ENCODE peak calls at places on chromosome 13, in five cellular contexts. Z, T, Q, E and F are unnamed samples.

GRCh38 chr13:89687066-89687465 is 1660.4 kb upstream of the MIR17HG start:
- DNase-seq in Z (peak), Q (no peak), T (no peak), E (no peak), F (no peak)

GRCh38 chr13:24684600-24684998 is 4.4 kb downstream of the ATP12A start:
- DNase-seq in E (no peak), Q (no peak), T (no peak), Z (peak), F (no peak)

GRCh38 chr13:42396501-42396900 is 124.5 kb downstream of the AKAP11 start:
- DNase-seq in Z (no peak), Q (no peak), E (no peak), T (no peak), F (no peak)

GRCh38 chr13:36282818-36283432 is 14.7 kb downstream of the CCDC169 start:
- DNase-seq in Z (peak), T (peak), E (peak), Q (peak), F (no peak)

GRCh38 chr13:90680826-90681225 is 666.7 kb upstream of the MIR17HG start:
- DNase-seq in Q (no peak), T (no peak), E (no peak), Z (no peak), F (no peak)

GRCh38 chr13:30818323-30818960 is 83.1 kb downstream of the ALOX5AP start:
- DNase-seq in E (peak), Z (peak), Q (no peak), T (peak), F (no peak)

GRCh38 chr13:63124863-63125262 is 1709.2 kb upstream of the PCDH20 start:
- DNase-seq in Q (no peak), E (peak), T (peak), Z (peak), F (no peak)

GRCh38 chr13:33284916-33285315 is 639 bp downstream of the STARD13 start:
- DNase-seq in T (no peak), Q (no peak), E (no peak), Z (peak), F (no peak)

GRCh38 chr13:110616103-110617101 is 1.1 kb downstream of the NAXD start:
- DNase-seq in Q (no peak), T (peak), Z (peak), E (no peak), F (no peak)

GRCh38 chr13:80903911-80904310 is 563.0 kb upstream of the SPRY2 start:
- DNase-seq in Z (peak), T (no peak), Q (no peak), E (no peak), F (no peak)

GRCh38 chr13:81686877-81687276 is 1346.0 kb upstream of the SPRY2 start:
- DNase-seq in E (peak), Z (peak), Q (no peak), T (peak), F (no peak)

GRCh38 chr13:48265217-48265815 is 32.3 kb downstream of the ITM2B start:
- DNase-seq in E (no peak), Q (no peak), T (no peak), Z (no peak), F (no peak)

GRCh38 chr13:50226515-50227147 is 211.4 kb downstream of the KCNRG start:
- DNase-seq in Z (no peak), T (no peak), Q (no peak), E (no peak), F (no peak)

GRCh38 chr13:99266827-99267226 is 8.6 kb upstream of the GPR18 start:
- DNase-seq in E (no peak), Z (no peak), T (no peak), Q (no peak), F (no peak)

GRCh38 chr13:102651392-102651791 is 43.5 kb downstream of the METTL21C start:
- DNase-seq in T (peak), Z (peak), Q (no peak), E (no peak), F (no peak)

GRCh38 chr13:74891610-74892009 is 590.4 kb downstream of the TBC1D4 start:
- DNase-seq in Z (peak), Q (peak), T (peak), E (no peak), F (no peak)

DNA sequence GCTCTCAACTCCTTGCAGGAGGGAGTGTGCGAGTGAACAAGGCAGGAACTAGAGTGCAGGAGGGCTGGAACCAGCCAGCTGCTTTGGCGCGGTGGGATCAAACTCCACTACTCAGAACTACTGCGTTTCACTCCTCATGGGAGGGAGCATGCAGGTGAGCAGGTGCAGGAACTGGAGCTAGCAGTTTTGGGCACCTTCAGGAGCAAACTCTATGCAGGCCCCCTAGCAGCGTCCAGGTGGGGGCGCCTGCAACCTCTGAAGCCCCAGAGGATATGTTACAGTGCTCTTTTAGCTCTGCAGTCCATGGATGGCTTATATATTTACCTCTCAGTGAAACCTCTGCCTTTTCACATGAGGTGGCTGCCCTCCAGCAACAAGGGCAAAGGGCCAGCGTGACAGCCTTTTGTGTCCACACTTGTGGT is 1303.4 kb downstream of the PCDH9 start:
- DNase-seq in T (peak), Z (no peak), Q (no peak), E (peak), F (no peak)
- TF ChIP-seq CTCF in T (peak), Z (peak), Q (peak), E (peak), F (peak)

DNA sequence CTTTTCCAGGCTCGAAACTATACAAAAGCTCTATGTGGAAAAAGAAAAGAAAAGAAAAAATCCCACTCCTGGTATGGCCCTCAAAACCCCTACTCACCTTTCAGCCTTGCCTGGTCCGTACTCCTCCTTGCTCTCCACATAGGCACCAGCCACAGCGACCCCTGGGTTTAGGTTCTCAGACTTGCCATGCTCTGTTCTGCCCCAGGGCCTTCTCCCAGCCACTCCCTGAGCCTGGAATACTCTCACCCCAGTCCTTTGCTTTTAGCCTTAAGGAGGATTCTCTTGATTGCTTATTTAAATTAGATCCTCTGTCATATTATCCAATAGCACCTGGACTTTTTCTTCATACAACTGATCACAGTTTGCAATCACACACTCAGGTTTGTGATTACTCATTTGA is 522.5 kb downstream of the DIAPH3 start:
- DNase-seq in E (no peak), Q (no peak), T (no peak), Z (no peak), F (no peak)
- TF ChIP-seq CTCF in E (no peak), Q (no peak), T (no peak), Z (no peak), F (no peak)

GRCh38 chr13:109496216-109496615 is 290.2 kb downstream of the IRS2 start:
- DNase-seq in E (no peak), T (peak), Z (no peak), Q (no peak), F (no peak)

GRCh38 chr13:109494955-109495354 is 291.4 kb downstream of the IRS2 start:
- DNase-seq in Q (no peak), T (peak), E (no peak), Z (peak), F (no peak)

GRCh38 chr13:109497917-109498316 is 288.5 kb downstream of the IRS2 start:
- DNase-seq in E (no peak), T (no peak), Q (no peak), Z (no peak), F (no peak)

GRCh38 chr13:109500146-109500773 is 286.1 kb downstream of the IRS2 start:
- DNase-seq in Z (peak), Q (no peak), T (peak), E (peak), F (no peak)
- TF ChIP-seq CTCF in Z (peak), Q (no peak), T (no peak), E (no peak), F (peak)

GRCh38 chr13:72781461-72782439 is at the start of the genes DIS3 and PIBF1:
- DNase-seq in Z (peak), T (peak), Q (peak), E (peak), F (peak)
- TF ChIP-seq CTCF in Z (no peak), T (peak), Q (peak), E (no peak), F (peak)

DNA sequence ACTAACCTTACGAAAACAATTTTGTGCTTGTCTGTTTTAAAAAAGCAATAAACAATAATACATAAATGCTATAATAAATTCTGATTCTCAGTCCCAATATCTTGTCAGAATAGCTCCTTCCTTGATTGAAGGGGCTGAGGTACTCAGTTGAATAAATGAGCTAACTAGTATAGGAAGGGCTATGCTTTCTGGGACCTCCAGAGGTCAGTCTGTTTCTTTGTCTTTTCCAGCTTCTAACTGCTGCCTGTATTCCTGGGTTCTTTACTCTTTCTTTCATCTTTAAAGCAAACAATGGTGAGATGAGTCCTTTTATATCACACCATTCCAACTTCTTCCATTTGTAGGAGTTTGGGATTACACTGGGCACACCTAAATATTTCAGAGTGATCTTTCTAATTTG is 1297.0 kb upstream of the ATXN8OS start:
- DNase-seq in Z (no peak), T (no peak), E (peak), Q (no peak), F (no peak)
- TF ChIP-seq CTCF in Z (no peak), T (no peak), E (no peak), Q (peak), F (peak)

GRCh38 chr13:51262501-51263211 is 40.5 kb downstream of the FAM124A start:
- DNase-seq in Z (peak), T (no peak), Q (no peak), E (peak), F (no peak)
- TF ChIP-seq CTCF in Z (peak), T (no peak), Q (no peak), E (peak), F (no peak)